ENCODE peak calls at places on chromosome 17, in seven cellular contexts. One of them, this sample, is unnamed.

GRCh38 chr17:78180508-78180907 is 6.3 kb downstream of the TK1 start:
- DNase-seq in CD8-positive, alpha-beta T cell: no peak
- DNase-seq in BJ: no peak
- DNase-seq in mesothelial cell of epicardium: no peak
- DNase-seq in fibroblast of the aortic adventitia: no peak
- DNase-seq in GM12865: no peak
- DNase-seq in CD4-positive, alpha-beta T cell: no peak
- DNase-seq in this sample: no peak

GRCh38 chr17:66837226-66837625 is 2.3 kb downstream of the CACNG5 start:
- DNase-seq in CD8-positive, alpha-beta T cell: no peak
- DNase-seq in BJ: no peak
- DNase-seq in mesothelial cell of epicardium: no peak
- DNase-seq in fibroblast of the aortic adventitia: no peak
- DNase-seq in GM12865: no peak
- DNase-seq in CD4-positive, alpha-beta T cell: no peak
- DNase-seq in this sample: no peak

GRCh38 chr17:33049781-33050414 is 58.3 kb downstream of the SPACA3 start:
- DNase-seq in CD8-positive, alpha-beta T cell: peak
- DNase-seq in BJ: no peak
- DNase-seq in mesothelial cell of epicardium: peak
- DNase-seq in fibroblast of the aortic adventitia: peak
- DNase-seq in GM12865: peak
- DNase-seq in CD4-positive, alpha-beta T cell: peak
- DNase-seq in this sample: peak

GRCh38 chr17:7018331-7018964 is 4.4 kb upstream of the BCL6B start:
- DNase-seq in CD8-positive, alpha-beta T cell: no peak
- DNase-seq in BJ: no peak
- DNase-seq in mesothelial cell of epicardium: no peak
- DNase-seq in fibroblast of the aortic adventitia: no peak
- DNase-seq in GM12865: no peak
- DNase-seq in CD4-positive, alpha-beta T cell: no peak
- DNase-seq in this sample: no peak

GRCh38 chr17:4733073-4733531 is 1.9 kb downstream of the MED11 start:
- DNase-seq in CD8-positive, alpha-beta T cell: no peak
- DNase-seq in BJ: no peak
- DNase-seq in mesothelial cell of epicardium: no peak
- DNase-seq in fibroblast of the aortic adventitia: no peak
- DNase-seq in GM12865: peak
- DNase-seq in CD4-positive, alpha-beta T cell: no peak
- DNase-seq in this sample: no peak

GRCh38 chr17:35314415-35315216 is 58.8 kb downstream of the SLFN11 start:
- DNase-seq in CD8-positive, alpha-beta T cell: peak
- DNase-seq in BJ: no peak
- DNase-seq in mesothelial cell of epicardium: no peak
- DNase-seq in fibroblast of the aortic adventitia: no peak
- DNase-seq in GM12865: no peak
- DNase-seq in CD4-positive, alpha-beta T cell: no peak
- DNase-seq in this sample: no peak

GRCh38 chr17:74769856-74770497 is 6.2 kb downstream of the NAT9 start:
- DNase-seq in CD8-positive, alpha-beta T cell: no peak
- DNase-seq in BJ: no peak
- DNase-seq in mesothelial cell of epicardium: no peak
- DNase-seq in fibroblast of the aortic adventitia: no peak
- DNase-seq in GM12865: no peak
- DNase-seq in CD4-positive, alpha-beta T cell: no peak
- DNase-seq in this sample: no peak

GRCh38 chr17:35447494-35447893 is 1.1 kb downstream of the SLFN13 start:
- DNase-seq in CD8-positive, alpha-beta T cell: no peak
- DNase-seq in BJ: no peak
- DNase-seq in mesothelial cell of epicardium: no peak
- DNase-seq in fibroblast of the aortic adventitia: no peak
- DNase-seq in GM12865: no peak
- DNase-seq in CD4-positive, alpha-beta T cell: no peak
- DNase-seq in this sample: no peak

GRCh38 chr17:58786586-58787295 is 31.1 kb downstream of the PPM1E start:
- DNase-seq in CD8-positive, alpha-beta T cell: no peak
- DNase-seq in BJ: peak
- DNase-seq in mesothelial cell of epicardium: no peak
- DNase-seq in fibroblast of the aortic adventitia: peak
- DNase-seq in GM12865: no peak
- DNase-seq in CD4-positive, alpha-beta T cell: no peak
- DNase-seq in this sample: no peak

GRCh38 chr17:74153821-74154430 is 49.6 kb upstream of the RPL38 start:
- DNase-seq in CD8-positive, alpha-beta T cell: no peak
- DNase-seq in BJ: no peak
- DNase-seq in mesothelial cell of epicardium: no peak
- DNase-seq in fibroblast of the aortic adventitia: no peak
- DNase-seq in GM12865: no peak
- DNase-seq in CD4-positive, alpha-beta T cell: no peak
- DNase-seq in this sample: no peak

GRCh38 chr17:43477832-43478634 is 5.7 kb upstream of the DHX8 start:
- DNase-seq in CD8-positive, alpha-beta T cell: no peak
- DNase-seq in BJ: no peak
- DNase-seq in mesothelial cell of epicardium: no peak
- DNase-seq in fibroblast of the aortic adventitia: no peak
- DNase-seq in GM12865: no peak
- DNase-seq in CD4-positive, alpha-beta T cell: no peak
- DNase-seq in this sample: no peak

GRCh38 chr17:64152428-64153125 is 22.6 kb upstream of the ERN1 start:
- DNase-seq in CD8-positive, alpha-beta T cell: no peak
- DNase-seq in BJ: no peak
- DNase-seq in mesothelial cell of epicardium: no peak
- DNase-seq in fibroblast of the aortic adventitia: no peak
- DNase-seq in GM12865: no peak
- DNase-seq in CD4-positive, alpha-beta T cell: no peak
- DNase-seq in this sample: no peak

GRCh38 chr17:73351764-73352163 is 40.0 kb upstream of the CDC42EP4 start:
- DNase-seq in CD8-positive, alpha-beta T cell: no peak
- DNase-seq in BJ: no peak
- DNase-seq in mesothelial cell of epicardium: no peak
- DNase-seq in fibroblast of the aortic adventitia: no peak
- DNase-seq in GM12865: no peak
- DNase-seq in CD4-positive, alpha-beta T cell: no peak
- DNase-seq in this sample: no peak

GRCh38 chr17:11986939-11987329 is 10.3 kb downstream of the ZNF18 start:
- DNase-seq in CD8-positive, alpha-beta T cell: no peak
- DNase-seq in BJ: no peak
- DNase-seq in mesothelial cell of epicardium: no peak
- DNase-seq in fibroblast of the aortic adventitia: peak
- DNase-seq in GM12865: peak
- DNase-seq in CD4-positive, alpha-beta T cell: no peak
- DNase-seq in this sample: no peak

GRCh38 chr17:19771971-19772630 is 24.0 kb upstream of the ALDH3A1 start:
- DNase-seq in CD8-positive, alpha-beta T cell: no peak
- DNase-seq in BJ: no peak
- DNase-seq in mesothelial cell of epicardium: no peak
- DNase-seq in fibroblast of the aortic adventitia: no peak
- DNase-seq in GM12865: peak
- DNase-seq in CD4-positive, alpha-beta T cell: no peak
- DNase-seq in this sample: no peak

GRCh38 chr17:77433385-77434135 is 292.8 kb downstream of the SEC14L1 start:
- DNase-seq in CD8-positive, alpha-beta T cell: no peak
- DNase-seq in BJ: no peak
- DNase-seq in mesothelial cell of epicardium: no peak
- DNase-seq in fibroblast of the aortic adventitia: peak
- DNase-seq in GM12865: peak
- DNase-seq in CD4-positive, alpha-beta T cell: no peak
- DNase-seq in this sample: no peak

GRCh38 chr17:68491864-68492263 is 20.4 kb upstream of the PRKAR1A start:
- DNase-seq in CD8-positive, alpha-beta T cell: no peak
- DNase-seq in BJ: no peak
- DNase-seq in mesothelial cell of epicardium: no peak
- DNase-seq in fibroblast of the aortic adventitia: no peak
- DNase-seq in GM12865: no peak
- DNase-seq in CD4-positive, alpha-beta T cell: no peak
- DNase-seq in this sample: no peak

GRCh38 chr17:15134363-15134762 is 130.8 kb downstream of the PMP22 start:
- DNase-seq in CD8-positive, alpha-beta T cell: no peak
- DNase-seq in BJ: no peak
- DNase-seq in mesothelial cell of epicardium: no peak
- DNase-seq in fibroblast of the aortic adventitia: no peak
- DNase-seq in GM12865: no peak
- DNase-seq in CD4-positive, alpha-beta T cell: no peak
- DNase-seq in this sample: no peak

GRCh38 chr17:41625602-41626001 is 1.2 kb upstream of the KRT17 start:
- DNase-seq in CD8-positive, alpha-beta T cell: no peak
- DNase-seq in BJ: no peak
- DNase-seq in mesothelial cell of epicardium: no peak
- DNase-seq in fibroblast of the aortic adventitia: no peak
- DNase-seq in GM12865: no peak
- DNase-seq in CD4-positive, alpha-beta T cell: no peak
- DNase-seq in this sample: no peak

GRCh38 chr17:18370761-18371160 is 6.8 kb upstream of the EVPLL start:
- DNase-seq in CD8-positive, alpha-beta T cell: no peak
- DNase-seq in BJ: no peak
- DNase-seq in mesothelial cell of epicardium: no peak
- DNase-seq in fibroblast of the aortic adventitia: no peak
- DNase-seq in GM12865: no peak
- DNase-seq in CD4-positive, alpha-beta T cell: no peak
- DNase-seq in this sample: no peak

GRCh38 chr17:58968662-58969061 is 138.0 kb downstream of the TRIM37 start:
- DNase-seq in CD8-positive, alpha-beta T cell: no peak
- DNase-seq in BJ: no peak
- DNase-seq in mesothelial cell of epicardium: no peak
- DNase-seq in fibroblast of the aortic adventitia: peak
- DNase-seq in GM12865: no peak
- DNase-seq in CD4-positive, alpha-beta T cell: no peak
- DNase-seq in this sample: no peak

GRCh38 chr17:18315498-18316360 is 636 bp downstream of the SMCR8 start:
- DNase-seq in CD8-positive, alpha-beta T cell: no peak
- DNase-seq in BJ: no peak
- DNase-seq in mesothelial cell of epicardium: no peak
- DNase-seq in fibroblast of the aortic adventitia: no peak
- DNase-seq in GM12865: no peak
- DNase-seq in CD4-positive, alpha-beta T cell: peak
- DNase-seq in this sample: no peak

GRCh38 chr17:6464446-6465041 is 20.3 kb downstream of the PIMREG start:
- DNase-seq in CD8-positive, alpha-beta T cell: no peak
- DNase-seq in BJ: no peak
- DNase-seq in mesothelial cell of epicardium: no peak
- DNase-seq in fibroblast of the aortic adventitia: no peak
- DNase-seq in GM12865: no peak
- DNase-seq in CD4-positive, alpha-beta T cell: no peak
- DNase-seq in this sample: no peak

GRCh38 chr17:6753565-6753964 is 2.3 kb upstream of the XAF1 start:
- DNase-seq in CD8-positive, alpha-beta T cell: no peak
- DNase-seq in BJ: no peak
- DNase-seq in mesothelial cell of epicardium: no peak
- DNase-seq in fibroblast of the aortic adventitia: no peak
- DNase-seq in GM12865: no peak
- DNase-seq in CD4-positive, alpha-beta T cell: no peak
- DNase-seq in this sample: no peak

GRCh38 chr17:29524692-29525091 is 42.1 kb downstream of the ABHD15 start:
- DNase-seq in CD8-positive, alpha-beta T cell: no peak
- DNase-seq in BJ: no peak
- DNase-seq in mesothelial cell of epicardium: no peak
- DNase-seq in fibroblast of the aortic adventitia: no peak
- DNase-seq in GM12865: no peak
- DNase-seq in CD4-positive, alpha-beta T cell: no peak
- DNase-seq in this sample: no peak

GRCh38 chr17:61755668-61756067 is 107.7 kb downstream of the BRIP1 start:
- DNase-seq in CD8-positive, alpha-beta T cell: no peak
- DNase-seq in BJ: no peak
- DNase-seq in mesothelial cell of epicardium: no peak
- DNase-seq in fibroblast of the aortic adventitia: no peak
- DNase-seq in GM12865: no peak
- DNase-seq in CD4-positive, alpha-beta T cell: no peak
- DNase-seq in this sample: no peak

GRCh38 chr17:58889928-58890327 is 134.3 kb downstream of the PPM1E start:
- DNase-seq in CD8-positive, alpha-beta T cell: no peak
- DNase-seq in BJ: no peak
- DNase-seq in mesothelial cell of epicardium: no peak
- DNase-seq in fibroblast of the aortic adventitia: no peak
- DNase-seq in GM12865: no peak
- DNase-seq in CD4-positive, alpha-beta T cell: no peak
- DNase-seq in this sample: no peak

GRCh38 chr17:65638221-65638940 is 76.9 kb upstream of the AXIN2 start:
- DNase-seq in CD8-positive, alpha-beta T cell: no peak
- DNase-seq in BJ: no peak
- DNase-seq in mesothelial cell of epicardium: no peak
- DNase-seq in fibroblast of the aortic adventitia: peak
- DNase-seq in GM12865: no peak
- DNase-seq in CD4-positive, alpha-beta T cell: no peak
- DNase-seq in this sample: no peak

DNA sequence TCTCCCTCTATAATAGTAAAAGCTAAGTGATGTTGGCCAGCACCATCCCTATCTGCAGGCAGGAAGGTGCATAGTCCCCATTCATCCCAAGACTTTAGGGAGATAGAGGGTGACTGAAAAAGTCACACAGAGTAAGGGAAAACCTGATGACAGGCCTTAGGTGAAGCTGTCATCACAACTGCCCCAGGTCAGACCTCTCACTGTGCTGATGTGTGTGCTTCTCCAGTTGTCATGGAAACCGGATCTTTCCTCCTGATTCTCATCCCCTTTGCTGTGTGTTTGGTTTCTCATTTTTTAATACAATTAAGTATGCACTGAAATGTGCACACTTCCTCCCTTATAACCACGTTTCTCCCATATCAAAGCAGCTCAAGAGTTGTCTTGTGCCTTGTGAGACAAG is 135.1 kb upstream of the ANKFN1 start:
- DNase-seq in CD8-positive, alpha-beta T cell: no peak
- DNase-seq in BJ: no peak
- DNase-seq in mesothelial cell of epicardium: no peak
- DNase-seq in fibroblast of the aortic adventitia: no peak
- DNase-seq in GM12865: no peak
- DNase-seq in CD4-positive, alpha-beta T cell: no peak
- DNase-seq in this sample: no peak
- TF ChIP-seq CTCF in CD8-positive, alpha-beta T cell: no peak
- TF ChIP-seq CTCF in BJ: no peak
- TF ChIP-seq CTCF in mesothelial cell of epicardium: no peak
- TF ChIP-seq CTCF in fibroblast of the aortic adventitia: no peak
- TF ChIP-seq CTCF in GM12865: no peak
- TF ChIP-seq CTCF in CD4-positive, alpha-beta T cell: no peak
- TF ChIP-seq CTCF in this sample: no peak

GRCh38 chr17:79411419-79411818 is 199.4 kb downstream of the RBFOX3 start:
- DNase-seq in CD8-positive, alpha-beta T cell: no peak
- DNase-seq in BJ: no peak
- DNase-seq in mesothelial cell of epicardium: no peak
- DNase-seq in fibroblast of the aortic adventitia: no peak
- DNase-seq in GM12865: no peak
- DNase-seq in CD4-positive, alpha-beta T cell: no peak
- DNase-seq in this sample: no peak
- TF ChIP-seq CTCF in CD8-positive, alpha-beta T cell: no peak
- TF ChIP-seq CTCF in BJ: no peak
- TF ChIP-seq CTCF in mesothelial cell of epicardium: no peak
- TF ChIP-seq CTCF in fibroblast of the aortic adventitia: no peak
- TF ChIP-seq CTCF in GM12865: no peak
- TF ChIP-seq CTCF in CD4-positive, alpha-beta T cell: no peak
- TF ChIP-seq CTCF in this sample: no peak

GRCh38 chr17:39935896-39936295 is 8.4 kb downstream of the LRRC3C start:
- DNase-seq in CD8-positive, alpha-beta T cell: no peak
- DNase-seq in BJ: no peak
- DNase-seq in mesothelial cell of epicardium: no peak
- DNase-seq in fibroblast of the aortic adventitia: no peak
- DNase-seq in GM12865: no peak
- DNase-seq in CD4-positive, alpha-beta T cell: no peak
- DNase-seq in this sample: no peak
- TF ChIP-seq CTCF in CD8-positive, alpha-beta T cell: no peak
- TF ChIP-seq CTCF in BJ: no peak
- TF ChIP-seq CTCF in mesothelial cell of epicardium: no peak
- TF ChIP-seq CTCF in fibroblast of the aortic adventitia: no peak
- TF ChIP-seq CTCF in GM12865: no peak
- TF ChIP-seq CTCF in CD4-positive, alpha-beta T cell: no peak
- TF ChIP-seq CTCF in this sample: no peak

GRCh38 chr17:2937331-2938003 is 125.9 kb downstream of the OR1D5 start:
- DNase-seq in CD8-positive, alpha-beta T cell: no peak
- DNase-seq in BJ: no peak
- DNase-seq in mesothelial cell of epicardium: no peak
- DNase-seq in fibroblast of the aortic adventitia: no peak
- DNase-seq in GM12865: no peak
- DNase-seq in CD4-positive, alpha-beta T cell: no peak
- DNase-seq in this sample: no peak
- TF ChIP-seq CTCF in CD8-positive, alpha-beta T cell: no peak
- TF ChIP-seq CTCF in BJ: peak
- TF ChIP-seq CTCF in mesothelial cell of epicardium: no peak
- TF ChIP-seq CTCF in fibroblast of the aortic adventitia: peak
- TF ChIP-seq CTCF in GM12865: no peak
- TF ChIP-seq CTCF in CD4-positive, alpha-beta T cell: no peak
- TF ChIP-seq CTCF in this sample: no peak